ENCODE peak calls at places on chromosomes 3 and 15, in seven cellular contexts. I is HCT116, T is Caki2, J is endothelial cell of umbilical vein, G is NCI-H1694 treated with DMSO at 0.1 percent for 48 hours, P is cerebellum, K is hepatocyte. S is an unnamed sample.
A peak's percentile ranks its signal among the peaks of the same experiment; 100 is the strongest.

GRCh38 chr3:104066658-104067057 is 1300.1 kb upstream of the ALCAM start:
- DNase-seq in I (no peak), T (peak; percentile 3), J (no peak), G (no peak), P (no peak), K (peak; percentile 7), S (no peak)

GRCh38 chr3:66496731-66497130 is 4.1 kb downstream of the LRIG1 start:
- DNase-seq in I (no peak), T (no peak), J (no peak), G (no peak), P (no peak), K (no peak), S (no peak)

GRCh38 chr3:196339044-196339443 is 856 bp upstream of the TM4SF19 start:
- DNase-seq in I (no peak), T (peak; percentile 26), J (no peak), G (no peak), P (no peak), K (no peak), S (no peak)

GRCh38 chr3:169998668-169999131 is 32.1 kb downstream of the SEC62 start:
- DNase-seq in I (no peak), T (no peak), J (no peak), G (no peak), P (no peak), K (peak; percentile 23), S (no peak)

GRCh38 chr15:89016549-89017041 is 71.7 kb upstream of the ABHD2 start:
- DNase-seq in I (peak; percentile 23), T (peak; percentile 73), J (peak; percentile 13), G (no peak), P (no peak), K (no peak), S (no peak)

GRCh38 chr3:2156244-2156847 is 57.7 kb downstream of the CNTN4 start:
- DNase-seq in I (no peak), T (no peak), J (no peak), G (no peak), P (no peak), K (peak; percentile 55), S (no peak)

GRCh38 chr3:148992027-148992634 is 791 bp downstream of the GYG1 start:
- DNase-seq in I (no peak), T (peak; percentile 18), J (peak; percentile 45), G (no peak), P (peak; percentile 33), K (peak; percentile 74), S (peak; percentile 5)

GRCh38 chr3:115766587-115767492 is 143.5 kb downstream of the GAP43 start:
- DNase-seq in I (no peak), T (peak; percentile 14), J (no peak), G (no peak), P (no peak), K (no peak), S (no peak)

GRCh38 chr3:146780251-146780650 is 175.1 kb upstream of the PLSCR5 start:
- DNase-seq in I (no peak), T (no peak), J (no peak), G (no peak), P (no peak), K (no peak), S (no peak)

GRCh38 chr15:23472678-23473077 is 25.6 kb upstream of the GOLGA6L2 start:
- DNase-seq in I (no peak), T (peak; percentile 39), J (no peak), G (no peak), P (no peak), K (no peak), S (no peak)

GRCh38 chr15:51286816-51287215 is 51.6 kb downstream of the CYP19A1 start:
- DNase-seq in I (no peak), T (no peak), J (no peak), G (no peak), P (peak; percentile 8), K (no peak), S (no peak)